ENCODE peak calls at places on chromosome 19, in seven cellular contexts. H, O, Q, N, K, I and D are unnamed samples.

GRCh38 chr19:5436101-5436947 is 18.9 kb upstream of the ZNRF4 start:
- DNase-seq in H (peak), O (no peak), Q (no peak), N (no peak), K (no peak), I (peak), D (no peak)

GRCh38 chr19:8192227-8192820 is 16.8 kb upstream of the CERS4 start:
- DNase-seq in H (peak), O (no peak), Q (no peak), N (no peak), K (no peak), I (no peak), D (no peak)

GRCh38 chr19:33388231-33388816 is 14.8 kb downstream of the CEBPG start:
- DNase-seq in H (no peak), O (no peak), Q (peak), N (no peak), K (no peak), I (no peak), D (no peak)

GRCh38 chr19:41535029-41535622 is 40.8 kb upstream of the CEACAM21 start:
- DNase-seq in H (no peak), O (no peak), Q (no peak), N (no peak), K (no peak), I (no peak), D (no peak)

GRCh38 chr19:44476559-44477408 is 23.5 kb downstream of the ZNF180 start:
- DNase-seq in H (no peak), O (no peak), Q (no peak), N (no peak), K (peak), I (no peak), D (no peak)

GRCh38 chr19:2113436-2114211 is 16.9 kb downstream of the IZUMO4 start:
- DNase-seq in H (no peak), O (no peak), Q (no peak), N (no peak), K (no peak), I (no peak), D (no peak)

GRCh38 chr19:29616541-29616940 is 10.5 kb downstream of the POP4 start:
- DNase-seq in H (no peak), O (no peak), Q (no peak), N (no peak), K (no peak), I (no peak), D (no peak)

GRCh38 chr19:47095707-47096704 is 17.6 kb downstream of the ZC3H4 start:
- DNase-seq in H (peak), O (no peak), Q (no peak), N (no peak), K (no peak), I (no peak), D (no peak)

GRCh38 chr19:39542198-39542597 is 2.2 kb upstream of the EID2 start:
- DNase-seq in H (no peak), O (no peak), Q (no peak), N (no peak), K (no peak), I (no peak), D (no peak)

GRCh38 chr19:10284641-10285278 is 2.0 kb upstream of the ICAM4 start:
- DNase-seq in H (no peak), O (no peak), Q (no peak), N (no peak), K (no peak), I (no peak), D (no peak)

GRCh38 chr19:32642771-32643170 is 32.2 kb downstream of the ANKRD27 start:
- DNase-seq in H (no peak), O (peak), Q (no peak), N (peak), K (no peak), I (no peak), D (peak)

GRCh38 chr19:29831041-29831548 is 19.3 kb downstream of the CCNE1 start:
- DNase-seq in H (peak), O (peak), Q (no peak), N (peak), K (no peak), I (no peak), D (peak)

GRCh38 chr19:18412610-18413239 is 6.5 kb upstream of the SSBP4 start:
- DNase-seq in H (no peak), O (no peak), Q (no peak), N (no peak), K (no peak), I (no peak), D (no peak)

GRCh38 chr19:39341122-39341719 is 1.0 kb upstream of the SAMD4B start:
- DNase-seq in H (peak), O (no peak), Q (no peak), N (no peak), K (no peak), I (peak), D (no peak)

GRCh38 chr19:1224847-1225246 is 13.0 kb downstream of the CBARP start:
- DNase-seq in H (no peak), O (no peak), Q (no peak), N (no peak), K (no peak), I (no peak), D (no peak)

GRCh38 chr19:13128583-13128982 is 10.5 kb downstream of the NACC1 start:
- DNase-seq in H (no peak), O (no peak), Q (no peak), N (no peak), K (no peak), I (no peak), D (no peak)